ENCODE peak calls at places on chromosomes 16 and 17, in nine cellular contexts. One of them, this sample, is unnamed.

GRCh38 chr17:28547096-28547622 is 5.3 kb downstream of the UNC119 start:
- DNase-seq in H9: no peak
- DNase-seq in cardiac muscle cell: no peak
- DNase-seq in adipocyte: no peak
- DNase-seq in pancreas: peak; percentile 36
- DNase-seq in CD8-positive, alpha-beta T cell: no peak
- DNase-seq in naive thymus-derived CD4-positive, alpha-beta T cell: no peak
- DNase-seq in ovary: no peak
- DNase-seq in uterus: no peak
- DNase-seq in this sample: no peak

GRCh38 chr16:80932725-80933124 is 74.0 kb downstream of the CMC2 start:
- DNase-seq in H9: no peak
- DNase-seq in cardiac muscle cell: peak; percentile 92
- DNase-seq in adipocyte: peak; percentile 90
- DNase-seq in pancreas: no peak
- DNase-seq in CD8-positive, alpha-beta T cell: no peak
- DNase-seq in naive thymus-derived CD4-positive, alpha-beta T cell: no peak
- DNase-seq in ovary: peak; percentile 36
- DNase-seq in uterus: peak; percentile 60
- DNase-seq in this sample: no peak

GRCh38 chr17:45293413-45294211 is 23.2 kb downstream of the MAP3K14 start:
- DNase-seq in H9: peak; percentile 73
- DNase-seq in cardiac muscle cell: peak; percentile 90
- DNase-seq in adipocyte: peak; percentile 94
- DNase-seq in pancreas: no peak
- DNase-seq in CD8-positive, alpha-beta T cell: no peak
- DNase-seq in naive thymus-derived CD4-positive, alpha-beta T cell: no peak
- DNase-seq in ovary: peak; percentile 79
- DNase-seq in uterus: peak; percentile 85
- DNase-seq in this sample: peak; percentile 71

GRCh38 chr16:49717693-49718092 is 138.2 kb downstream of the ZNF423 start:
- DNase-seq in H9: no peak
- DNase-seq in cardiac muscle cell: no peak
- DNase-seq in adipocyte: no peak
- DNase-seq in pancreas: no peak
- DNase-seq in CD8-positive, alpha-beta T cell: no peak
- DNase-seq in naive thymus-derived CD4-positive, alpha-beta T cell: no peak
- DNase-seq in ovary: no peak
- DNase-seq in uterus: no peak
- DNase-seq in this sample: no peak

GRCh38 chr17:39270923-39271322 is 45.2 kb upstream of the STAC2 start:
- DNase-seq in H9: no peak
- DNase-seq in cardiac muscle cell: peak; percentile 80
- DNase-seq in adipocyte: peak; percentile 95
- DNase-seq in pancreas: no peak
- DNase-seq in CD8-positive, alpha-beta T cell: no peak
- DNase-seq in naive thymus-derived CD4-positive, alpha-beta T cell: no peak
- DNase-seq in ovary: no peak
- DNase-seq in uterus: no peak
- DNase-seq in this sample: no peak

GRCh38 chr16:66502020-66502913 is 47.7 kb downstream of the TK2 start:
- DNase-seq in H9: no peak
- DNase-seq in cardiac muscle cell: peak; percentile 78
- DNase-seq in adipocyte: peak; percentile 60
- DNase-seq in pancreas: no peak
- DNase-seq in CD8-positive, alpha-beta T cell: no peak
- DNase-seq in naive thymus-derived CD4-positive, alpha-beta T cell: no peak
- DNase-seq in ovary: peak; percentile 91
- DNase-seq in uterus: peak; percentile 82
- DNase-seq in this sample: peak; percentile 94

GRCh38 chr16:81263470-81264200 is 25.1 kb downstream of the BCO1 start:
- DNase-seq in H9: no peak
- DNase-seq in cardiac muscle cell: peak; percentile 78
- DNase-seq in adipocyte: no peak
- DNase-seq in pancreas: no peak
- DNase-seq in CD8-positive, alpha-beta T cell: no peak
- DNase-seq in naive thymus-derived CD4-positive, alpha-beta T cell: no peak
- DNase-seq in ovary: peak; percentile 75
- DNase-seq in uterus: peak; percentile 61
- DNase-seq in this sample: no peak

GRCh38 chr17:39171933-39172332 is 6.0 kb upstream of the ARL5C start:
- DNase-seq in H9: peak; percentile 31
- DNase-seq in cardiac muscle cell: no peak
- DNase-seq in adipocyte: no peak
- DNase-seq in pancreas: no peak
- DNase-seq in CD8-positive, alpha-beta T cell: no peak
- DNase-seq in naive thymus-derived CD4-positive, alpha-beta T cell: no peak
- DNase-seq in ovary: no peak
- DNase-seq in uterus: no peak
- DNase-seq in this sample: no peak

GRCh38 chr16:8577678-8578304 is 12.5 kb downstream of the TMEM114 start:
- DNase-seq in H9: no peak
- DNase-seq in cardiac muscle cell: no peak
- DNase-seq in adipocyte: no peak
- DNase-seq in pancreas: no peak
- DNase-seq in CD8-positive, alpha-beta T cell: no peak
- DNase-seq in naive thymus-derived CD4-positive, alpha-beta T cell: no peak
- DNase-seq in ovary: no peak
- DNase-seq in uterus: no peak
- DNase-seq in this sample: no peak
- H3K27me3 ChIP-seq in H9: no peaks in the 10 kb centered on the region
- H3K27me3 ChIP-seq in cardiac muscle cell: peaks cover 5% of the 10 kb centered on the region
- H3K27me3 ChIP-seq in adipocyte: peaks cover 44% of the 10 kb centered on the region
- H3K27me3 ChIP-seq in pancreas: no peaks in the 10 kb centered on the region
- H3K27me3 ChIP-seq in CD8-positive, alpha-beta T cell: no peaks in the 10 kb centered on the region
- H3K27me3 ChIP-seq in naive thymus-derived CD4-positive, alpha-beta T cell: no peaks in the 10 kb centered on the region
- H3K27me3 ChIP-seq in ovary: no peaks in the 10 kb centered on the region
- H3K27me3 ChIP-seq in uterus: no peaks in the 10 kb centered on the region
- H3K27me3 ChIP-seq in this sample: no peaks in the 10 kb centered on the region

GRCh38 chr16:89386337-89386736 is 104.0 kb downstream of the ANKRD11 start:
- DNase-seq in H9: no peak
- DNase-seq in cardiac muscle cell: no peak
- DNase-seq in adipocyte: no peak
- DNase-seq in pancreas: no peak
- DNase-seq in CD8-positive, alpha-beta T cell: no peak
- DNase-seq in naive thymus-derived CD4-positive, alpha-beta T cell: no peak
- DNase-seq in ovary: no peak
- DNase-seq in uterus: no peak
- DNase-seq in this sample: no peak

GRCh38 chr16:89386786-89387185 is 103.6 kb downstream of the ANKRD11 start:
- DNase-seq in H9: no peak
- DNase-seq in cardiac muscle cell: no peak
- DNase-seq in adipocyte: no peak
- DNase-seq in pancreas: peak; percentile 57
- DNase-seq in CD8-positive, alpha-beta T cell: no peak
- DNase-seq in naive thymus-derived CD4-positive, alpha-beta T cell: no peak
- DNase-seq in ovary: no peak
- DNase-seq in uterus: no peak
- DNase-seq in this sample: no peak

GRCh38 chr16:89384282-89384681 is 106.1 kb downstream of the ANKRD11 start:
- DNase-seq in H9: no peak
- DNase-seq in cardiac muscle cell: no peak
- DNase-seq in adipocyte: no peak
- DNase-seq in pancreas: no peak
- DNase-seq in CD8-positive, alpha-beta T cell: no peak
- DNase-seq in naive thymus-derived CD4-positive, alpha-beta T cell: no peak
- DNase-seq in ovary: no peak
- DNase-seq in uterus: no peak
- DNase-seq in this sample: no peak

GRCh38 chr16:89383095-89384003 is 107.0 kb downstream of the ANKRD11 start:
- DNase-seq in H9: peak; percentile 70
- DNase-seq in cardiac muscle cell: peak; percentile 65
- DNase-seq in adipocyte: no peak
- DNase-seq in pancreas: peak; percentile 82
- DNase-seq in CD8-positive, alpha-beta T cell: peak; percentile 32
- DNase-seq in naive thymus-derived CD4-positive, alpha-beta T cell: no peak
- DNase-seq in ovary: no peak
- DNase-seq in uterus: no peak
- DNase-seq in this sample: no peak

GRCh38 chr16:89385712-89386111 is 104.6 kb downstream of the ANKRD11 start:
- DNase-seq in H9: no peak
- DNase-seq in cardiac muscle cell: no peak
- DNase-seq in adipocyte: no peak
- DNase-seq in pancreas: no peak
- DNase-seq in CD8-positive, alpha-beta T cell: no peak
- DNase-seq in naive thymus-derived CD4-positive, alpha-beta T cell: no peak
- DNase-seq in ovary: no peak
- DNase-seq in uterus: no peak
- DNase-seq in this sample: no peak
- H3K4me1 ChIP-seq in H9: no peaks in the 10 kb centered on the region
- H3K4me1 ChIP-seq in cardiac muscle cell: peaks cover 26% of the 10 kb centered on the region
- H3K4me1 ChIP-seq in adipocyte: peaks cover 7% of the 10 kb centered on the region
- H3K4me1 ChIP-seq in pancreas: peaks cover 4% of the 10 kb centered on the region
- H3K4me1 ChIP-seq in CD8-positive, alpha-beta T cell: peaks cover 66% of the 10 kb centered on the region
- H3K4me1 ChIP-seq in naive thymus-derived CD4-positive, alpha-beta T cell: peaks cover 35% of the 10 kb centered on the region
- H3K4me1 ChIP-seq in ovary: peaks cover 16% of the 10 kb centered on the region
- H3K4me1 ChIP-seq in uterus: peaks cover 6% of the 10 kb centered on the region
- H3K4me1 ChIP-seq in this sample: peaks cover 59% of the 10 kb centered on the region

GRCh38 chr16:1011316-1012082 is 29.9 kb downstream of the SOX8 start:
- DNase-seq in H9: no peak
- DNase-seq in cardiac muscle cell: no peak
- DNase-seq in adipocyte: no peak
- DNase-seq in pancreas: no peak
- DNase-seq in CD8-positive, alpha-beta T cell: no peak
- DNase-seq in naive thymus-derived CD4-positive, alpha-beta T cell: no peak
- DNase-seq in ovary: no peak
- DNase-seq in uterus: no peak
- DNase-seq in this sample: no peak

GRCh38 chr16:1009358-1010150 is 28.0 kb downstream of the SOX8 start:
- DNase-seq in H9: no peak
- DNase-seq in cardiac muscle cell: no peak
- DNase-seq in adipocyte: no peak
- DNase-seq in pancreas: no peak
- DNase-seq in CD8-positive, alpha-beta T cell: no peak
- DNase-seq in naive thymus-derived CD4-positive, alpha-beta T cell: no peak
- DNase-seq in ovary: no peak
- DNase-seq in uterus: no peak
- DNase-seq in this sample: no peak

GRCh38 chr16:1010815-1011214 is 29.2 kb downstream of the SOX8 start:
- DNase-seq in H9: no peak
- DNase-seq in cardiac muscle cell: no peak
- DNase-seq in adipocyte: no peak
- DNase-seq in pancreas: no peak
- DNase-seq in CD8-positive, alpha-beta T cell: no peak
- DNase-seq in naive thymus-derived CD4-positive, alpha-beta T cell: no peak
- DNase-seq in ovary: no peak
- DNase-seq in uterus: no peak
- DNase-seq in this sample: no peak

GRCh38 chr16:1012135-1012534 is 30.6 kb downstream of the SOX8 start:
- DNase-seq in H9: no peak
- DNase-seq in cardiac muscle cell: no peak
- DNase-seq in adipocyte: no peak
- DNase-seq in pancreas: no peak
- DNase-seq in CD8-positive, alpha-beta T cell: no peak
- DNase-seq in naive thymus-derived CD4-positive, alpha-beta T cell: no peak
- DNase-seq in ovary: no peak
- DNase-seq in uterus: no peak
- DNase-seq in this sample: no peak

DNA sequence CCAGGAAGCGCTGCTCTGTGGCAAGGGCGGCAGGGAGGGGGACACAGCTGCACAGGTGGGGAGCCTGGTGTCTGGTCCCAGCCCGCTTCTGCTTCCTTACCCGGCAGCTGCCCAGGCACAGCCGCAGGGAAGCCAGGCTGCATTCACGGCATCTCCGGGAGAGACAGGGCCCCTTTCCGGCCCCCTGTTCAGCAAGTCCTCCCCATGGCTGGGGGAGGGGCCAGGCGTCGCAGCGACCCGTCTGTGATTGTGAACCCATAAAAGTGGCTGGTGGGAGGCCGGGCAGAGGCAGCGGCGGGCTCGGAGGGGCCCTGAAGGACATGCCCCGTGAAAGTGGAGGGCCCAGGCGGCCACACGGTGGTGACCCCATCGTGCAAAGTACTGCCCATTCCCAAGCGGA is 28.7 kb downstream of the SOX8 start:
- DNase-seq in H9: no peak
- DNase-seq in cardiac muscle cell: no peak
- DNase-seq in adipocyte: no peak
- DNase-seq in pancreas: no peak
- DNase-seq in CD8-positive, alpha-beta T cell: no peak
- DNase-seq in naive thymus-derived CD4-positive, alpha-beta T cell: no peak
- DNase-seq in ovary: no peak
- DNase-seq in uterus: no peak
- DNase-seq in this sample: no peak
- H3K27me3 ChIP-seq in H9: no peaks in the 10 kb centered on the region
- H3K27me3 ChIP-seq in cardiac muscle cell: no peaks in the 10 kb centered on the region
- H3K27me3 ChIP-seq in adipocyte: peaks cover 32% of the 10 kb centered on the region
- H3K27me3 ChIP-seq in pancreas: no peaks in the 10 kb centered on the region
- H3K27me3 ChIP-seq in CD8-positive, alpha-beta T cell: no peaks in the 10 kb centered on the region
- H3K27me3 ChIP-seq in naive thymus-derived CD4-positive, alpha-beta T cell: no peaks in the 10 kb centered on the region
- H3K27me3 ChIP-seq in ovary: no peaks in the 10 kb centered on the region
- H3K27me3 ChIP-seq in uterus: no peaks in the 10 kb centered on the region
- H3K27me3 ChIP-seq in this sample: peaks cover 33% of the 10 kb centered on the region

GRCh38 chr17:43791589-43791988 is 11.4 kb downstream of the CFAP97D1 start:
- DNase-seq in H9: peak; percentile 52
- DNase-seq in cardiac muscle cell: peak; percentile 29
- DNase-seq in adipocyte: peak; percentile 24
- DNase-seq in pancreas: no peak
- DNase-seq in CD8-positive, alpha-beta T cell: no peak
- DNase-seq in naive thymus-derived CD4-positive, alpha-beta T cell: no peak
- DNase-seq in ovary: no peak
- DNase-seq in uterus: no peak
- DNase-seq in this sample: no peak

GRCh38 chr17:43789482-43789881 is 9.2 kb downstream of the CFAP97D1 start:
- DNase-seq in H9: no peak
- DNase-seq in cardiac muscle cell: no peak
- DNase-seq in adipocyte: no peak
- DNase-seq in pancreas: no peak
- DNase-seq in CD8-positive, alpha-beta T cell: no peak
- DNase-seq in naive thymus-derived CD4-positive, alpha-beta T cell: no peak
- DNase-seq in ovary: no peak
- DNase-seq in uterus: no peak
- DNase-seq in this sample: no peak

GRCh38 chr17:43787728-43788127 is 7.5 kb downstream of the CFAP97D1 start:
- DNase-seq in H9: no peak
- DNase-seq in cardiac muscle cell: no peak
- DNase-seq in adipocyte: peak; percentile 19
- DNase-seq in pancreas: no peak
- DNase-seq in CD8-positive, alpha-beta T cell: no peak
- DNase-seq in naive thymus-derived CD4-positive, alpha-beta T cell: no peak
- DNase-seq in ovary: no peak
- DNase-seq in uterus: no peak
- DNase-seq in this sample: no peak

GRCh38 chr17:43784628-43785101 is 4.4 kb downstream of the CFAP97D1 start:
- DNase-seq in H9: no peak
- DNase-seq in cardiac muscle cell: peak; percentile 54
- DNase-seq in adipocyte: peak; percentile 35
- DNase-seq in pancreas: no peak
- DNase-seq in CD8-positive, alpha-beta T cell: no peak
- DNase-seq in naive thymus-derived CD4-positive, alpha-beta T cell: no peak
- DNase-seq in ovary: no peak
- DNase-seq in uterus: no peak
- DNase-seq in this sample: no peak

DNA sequence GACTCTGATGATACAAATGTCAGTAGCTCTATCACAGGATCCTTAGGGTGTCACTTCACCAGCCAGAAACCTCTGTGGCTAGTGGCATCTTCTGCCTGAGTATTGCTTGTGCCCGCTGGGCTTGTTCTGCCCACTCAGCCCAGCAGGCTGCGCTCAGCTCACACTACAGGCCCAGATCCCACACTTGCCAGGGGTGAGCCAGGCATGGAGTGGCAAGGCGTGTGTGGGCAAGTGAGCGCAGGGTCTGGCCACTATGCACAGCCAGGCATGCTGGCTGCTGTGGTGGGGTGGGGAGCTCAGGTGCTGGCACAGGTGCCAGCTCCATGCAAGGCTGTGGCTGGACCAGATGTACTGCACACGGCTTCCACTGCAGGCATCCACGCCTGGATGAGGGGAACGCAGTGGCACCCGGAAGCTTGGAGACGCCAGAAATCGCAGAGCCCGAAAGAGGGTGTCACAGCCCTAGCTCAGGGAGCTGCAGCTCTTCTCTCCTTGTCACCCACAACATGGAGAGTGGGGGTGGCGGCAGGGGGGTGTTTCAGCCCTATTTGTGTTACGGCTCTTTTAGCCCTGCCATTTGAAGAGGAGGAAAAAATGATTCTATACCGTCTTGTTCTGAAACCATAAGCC is 10.2 kb downstream of the CFAP97D1 start:
- DNase-seq in H9: peak; percentile 65
- DNase-seq in cardiac muscle cell: peak; percentile 22
- DNase-seq in adipocyte: no peak
- DNase-seq in pancreas: no peak
- DNase-seq in CD8-positive, alpha-beta T cell: no peak
- DNase-seq in naive thymus-derived CD4-positive, alpha-beta T cell: no peak
- DNase-seq in ovary: no peak
- DNase-seq in uterus: no peak
- DNase-seq in this sample: no peak
- H3K4me1 ChIP-seq in H9: peaks cover 2% of the 10 kb centered on the region
- H3K4me1 ChIP-seq in cardiac muscle cell: no peaks in the 10 kb centered on the region
- H3K4me1 ChIP-seq in adipocyte: peaks cover 5% of the 10 kb centered on the region
- H3K4me1 ChIP-seq in pancreas: no peaks in the 10 kb centered on the region
- H3K4me1 ChIP-seq in CD8-positive, alpha-beta T cell: no peaks in the 10 kb centered on the region
- H3K4me1 ChIP-seq in naive thymus-derived CD4-positive, alpha-beta T cell: no peaks in the 10 kb centered on the region
- H3K4me1 ChIP-seq in ovary: no peaks in the 10 kb centered on the region
- H3K4me1 ChIP-seq in uterus: no peaks in the 10 kb centered on the region
- H3K4me1 ChIP-seq in this sample: no peaks in the 10 kb centered on the region

This sample was measured in tibial nerve.